ENCODE peak calls at places on chromosomes 7 and 10, in six cellular contexts. T is NCI-H774; F is cerebellum; E is activated T-cell treated with anti-CD3 and anti-CD28 coated beads for 1 hour; H is effector memory CD8-positive, alpha-beta T cell; W is ureter. B is an unnamed sample.

GRCh38 chr10:75430000-75430763 is 1.2 kb upstream of the LRMDA start:
- DNase-seq in E (no peak), H (no peak), F (no peak), T (peak), W (peak), B (no peak)

GRCh38 chr10:9228770-9229169 is 1174.3 kb downstream of the GATA3 start:
- DNase-seq in F (no peak), E (no peak), H (no peak), T (no peak), W (no peak), B (no peak)

GRCh38 chr7:51307811-51308737 is 8.5 kb downstream of the COBL start:
- DNase-seq in W (no peak), T (no peak), F (no peak), E (no peak), H (no peak), B (peak)

GRCh38 chr7:1164436-1164835 is 4.4 kb upstream of the ZFAND2A start:
- DNase-seq in T (no peak), W (no peak), F (no peak), E (no peak), H (no peak), B (no peak)

GRCh38 chr7:74480861-74481417 is 27.2 kb downstream of the GTF2IRD1 start:
- DNase-seq in H (no peak), F (no peak), T (no peak), E (no peak), W (no peak), B (no peak)

GRCh38 chr7:111718886-111719285 is 156.6 kb upstream of the IMMP2L start:
- DNase-seq in H (no peak), F (no peak), T (no peak), E (no peak), W (no peak), B (no peak)

GRCh38 chr10:15715619-15716227 is 4.0 kb downstream of the ITGA8 start:
- DNase-seq in T (no peak), E (no peak), H (no peak), W (no peak), F (peak), B (peak)

GRCh38 chr7:108004220-108005142 is 1.5 kb upstream of the LAMB1 start:
- DNase-seq in E (no peak), F (no peak), H (no peak), T (no peak), W (no peak), B (peak)

GRCh38 chr7:65980478-65981250 is 1.3 kb downstream of the GUSB start:
- DNase-seq in T (no peak), E (peak), H (peak), F (no peak), W (peak), B (no peak)

GRCh38 chr10:14782691-14783363 is 8.1 kb upstream of the FAM107B start:
- DNase-seq in W (no peak), F (no peak), H (no peak), T (no peak), E (no peak), B (no peak)

GRCh38 chr10:13421382-13421917 is 73.4 kb upstream of the SEPHS1 start:
- DNase-seq in F (no peak), E (no peak), T (no peak), H (no peak), W (no peak), B (no peak)

GRCh38 chr10:110326351-110327032 is 21.8 kb upstream of the SMNDC1 start:
- DNase-seq in F (no peak), H (no peak), W (no peak), E (no peak), T (no peak), B (no peak)

GRCh38 chr10:110834622-110835219 is 37.0 kb upstream of the PDCD4 start:
- DNase-seq in W (no peak), T (no peak), F (no peak), E (no peak), H (no peak), B (no peak)

GRCh38 chr10:17023386-17024298 is 106.0 kb downstream of the CUBN start:
- DNase-seq in E (peak), T (no peak), F (no peak), H (peak), W (peak), B (no peak)

GRCh38 chr10:102368072-102368471 is 27.4 kb upstream of the NFKB2 start:
- DNase-seq in W (no peak), T (no peak), E (no peak), F (no peak), H (no peak), B (no peak)

GRCh38 chr7:18555120-18555519 is 59.6 kb downstream of the HDAC9 start:
- DNase-seq in W (no peak), F (no peak), T (no peak), E (no peak), H (no peak), B (no peak)

GRCh38 chr10:99927719-99928280 is 81.9 kb downstream of the DNMBP start:
- DNase-seq in F (no peak), T (no peak), E (no peak), H (no peak), W (no peak), B (no peak)

GRCh38 chr10:34954142-34954541 is 136.0 kb downstream of the CUL2 start:
- DNase-seq in F (no peak), H (no peak), W (peak), E (no peak), T (peak), B (no peak)

GRCh38 chr10:17645591-17646345 is 1.8 kb downstream of the STAM start:
- DNase-seq in E (no peak), W (no peak), F (no peak), T (no peak), H (no peak), B (no peak)

GRCh38 chr7:108368466-108368865 is 87.8 kb downstream of the NRCAM start:
- DNase-seq in T (peak), F (peak), H (no peak), W (no peak), E (no peak), B (peak)

GRCh38 chr10:16545126-16545736 is 23.6 kb upstream of the C1QL3 start:
- DNase-seq in H (no peak), F (peak), E (no peak), T (no peak), W (no peak), B (peak)

GRCh38 chr7:22052650-22053336 is 107.1 kb upstream of the CDCA7L start:
- DNase-seq in E (no peak), H (no peak), F (no peak), T (no peak), W (no peak), B (no peak)

GRCh38 chr10:110360857-110361474 is 56.2 kb upstream of the SMNDC1 start:
- DNase-seq in T (no peak), F (no peak), W (no peak), E (no peak), H (no peak), B (no peak)

GRCh38 chr10:97229322-97229721 is 43.6 kb upstream of the SLIT1 start:
- DNase-seq in E (no peak), T (no peak), W (no peak), F (no peak), H (no peak), B (no peak)

GRCh38 chr10:7029672-7030071 is 381.2 kb downstream of the SFMBT2 start:
- DNase-seq in H (no peak), E (no peak), W (no peak), T (no peak), F (no peak), B (no peak)

GRCh38 chr10:62502995-62503613 is 128.9 kb downstream of the ZNF365 start:
- DNase-seq in F (no peak), T (no peak), E (no peak), W (no peak), H (no peak), B (no peak)

GRCh38 chr10:127986543-127987466 is 79.9 kb downstream of the PTPRE start:
- DNase-seq in W (no peak), F (no peak), H (no peak), E (no peak), T (no peak), B (no peak)

GRCh38 chr7:148699024-148699771 is 495 bp downstream of the CUL1 start:
- DNase-seq in E (peak), F (peak), T (no peak), W (peak), H (peak), B (peak)

GRCh38 chr7:83996879-83997278 is 197.7 kb downstream of the SEMA3A start:
- DNase-seq in H (no peak), W (no peak), E (no peak), F (no peak), T (no peak), B (no peak)

GRCh38 chr7:81956520-81956919 is 186.7 kb upstream of the HGF start:
- DNase-seq in T (no peak), H (no peak), E (no peak), F (peak), W (no peak), B (peak)

GRCh38 chr7:28621369-28621807 is 209.1 kb downstream of the CREB5 start:
- DNase-seq in H (no peak), F (no peak), T (no peak), E (no peak), W (no peak), B (no peak)

GRCh38 chr10:71266147-71266917 is 52.7 kb upstream of the SLC29A3 start:
- DNase-seq in T (no peak), F (no peak), H (no peak), E (no peak), W (peak), B (no peak)

GRCh38 chr10:73039635-73040034 is 57.0 kb downstream of the P4HA1 start:
- DNase-seq in H (no peak), F (no peak), T (no peak), W (no peak), E (no peak), B (no peak)

GRCh38 chr10:132449051-132449825 is 52.2 kb downstream of the PWWP2B start:
- DNase-seq in H (no peak), T (no peak), W (peak), F (no peak), E (no peak), B (peak)

GRCh38 chr7:159015081-159015893 is 129.4 kb downstream of the VIPR2 start:
- DNase-seq in H (no peak), E (no peak), W (peak), T (no peak), F (no peak), B (no peak)

GRCh38 chr7:122672536-122672935 is 26.4 kb downstream of the RNF133 start:
- DNase-seq in E (no peak), W (no peak), H (no peak), T (no peak), F (no peak), B (no peak)

GRCh38 chr10:113053091-113053490 is 103.0 kb downstream of the TCF7L2 start:
- DNase-seq in H (no peak), W (no peak), F (no peak), E (no peak), T (no peak), B (no peak)

GRCh38 chr10:69315610-69316312 is 37.5 kb downstream of the HK1 start:
- DNase-seq in H (no peak), E (no peak), F (no peak), T (no peak), W (no peak), B (no peak)

GRCh38 chr7:1717095-1717483 is 47.0 kb downstream of the ELFN1 start:
- DNase-seq in T (no peak), H (no peak), E (no peak), W (no peak), F (no peak), B (no peak)

GRCh38 chr7:113804475-113805130 is 114.2 kb downstream of the PPP1R3A start:
- DNase-seq in W (no peak), E (no peak), T (no peak), F (no peak), H (no peak), B (no peak)